ENCODE peak calls at places on chromosomes 1 and 21, in four cellular contexts. Z is activated CD8-positive, alpha-beta T cell treated with anti-CD3 and anti-CD28 coated beads for 36 hours; I is HL-60; L is prostate gland. K is an unnamed sample.

GRCh38 chr21:42724226-42724920 is 71.0 kb downstream of the PDE9A start:
- DNase-seq in Z (peak), I (no peak), L (no peak), K (no peak)

GRCh38 chr1:8351693-8352470 is 34.0 kb downstream of the SLC45A1 start:
- DNase-seq in Z (peak), I (peak), L (no peak), K (no peak)

GRCh38 chr1:218048828-218049227 is 236.3 kb upstream of the RRP15 start:
- DNase-seq in Z (no peak), I (no peak), L (no peak), K (no peak)

GRCh38 chr1:173393655-173393993 is 83.5 kb upstream of the PRDX6 start:
- DNase-seq in Z (no peak), I (no peak), L (no peak), K (no peak)

GRCh38 chr1:85274969-85275453 is 1.4 kb downstream of the BCL10 start:
- DNase-seq in Z (no peak), I (no peak), L (no peak), K (no peak)

GRCh38 chr1:65698590-65698989 is 94.1 kb upstream of the PDE4B start:
- DNase-seq in Z (no peak), I (no peak), L (no peak), K (no peak)

GRCh38 chr1:241181971-241182370 is 175.0 kb downstream of the RGS7 start:
- DNase-seq in Z (no peak), I (no peak), L (no peak), K (no peak)

GRCh38 chr1:21254335-21254951 is 35.8 kb downstream of the ECE1 start:
- DNase-seq in Z (no peak), I (no peak), L (no peak), K (no peak)

GRCh38 chr21:44779417-44780139 is 22.0 kb downstream of the UBE2G2 start:
- DNase-seq in Z (no peak), I (no peak), L (no peak), K (no peak)

GRCh38 chr1:6083385-6083784 is 37.7 kb downstream of the KCNAB2 start:
- DNase-seq in Z (no peak), I (no peak), L (no peak), K (no peak)

GRCh38 chr21:42404534-42404933 is 832 bp downstream of the UBASH3A start:
- DNase-seq in Z (peak), I (no peak), L (no peak), K (no peak)

GRCh38 chr21:42721341-42721824 is 68.0 kb downstream of the PDE9A start:
- DNase-seq in Z (no peak), I (no peak), L (peak), K (no peak)

GRCh38 chr1:89286549-89287181 is 14.0 kb upstream of the GBP5 start:
- DNase-seq in Z (peak), I (no peak), L (no peak), K (no peak)

GRCh38 chr21:16992448-16992847 is 520.4 kb upstream of the CXADR start:
- DNase-seq in Z (no peak), I (no peak), L (no peak), K (no peak)

GRCh38 chr1:6420594-6421042 is 899 bp upstream of the HES2 start:
- DNase-seq in Z (no peak), I (no peak), L (no peak), K (no peak)

GRCh38 chr1:38027201-38028104 is 14.9 kb downstream of the UTP11 start:
- DNase-seq in Z (no peak), I (no peak), L (peak), K (no peak)

GRCh38 chr1:237033804-237034203 is 8.2 kb upstream of the RYR2 start:
- DNase-seq in Z (no peak), I (no peak), L (no peak), K (no peak)

DNA sequence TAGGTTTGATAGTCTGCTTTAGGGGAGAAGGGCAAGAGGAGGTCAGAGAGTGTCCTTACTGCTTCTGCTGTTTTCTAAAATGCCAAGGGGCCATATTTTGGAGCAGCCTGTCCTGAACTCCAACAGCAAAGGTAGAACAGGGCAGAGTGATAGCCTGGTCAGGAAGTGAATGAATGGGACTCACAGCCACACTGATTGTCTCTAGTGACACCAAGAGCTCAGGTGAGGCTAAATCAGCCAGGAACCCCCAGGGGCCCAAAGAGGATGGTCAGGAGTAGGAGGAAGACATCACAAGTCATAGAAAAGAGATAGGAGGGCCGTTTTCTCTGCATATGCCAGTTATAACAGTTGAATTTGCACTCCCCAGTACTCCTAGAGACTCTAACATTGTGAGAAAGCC is 97.4 kb upstream of the DUSP10 start:
- DNase-seq in Z (peak), I (no peak), L (no peak), K (peak)
- TF ChIP-seq CTCF in Z (no peak), I (no peak), L (no peak), K (no peak)

DNA sequence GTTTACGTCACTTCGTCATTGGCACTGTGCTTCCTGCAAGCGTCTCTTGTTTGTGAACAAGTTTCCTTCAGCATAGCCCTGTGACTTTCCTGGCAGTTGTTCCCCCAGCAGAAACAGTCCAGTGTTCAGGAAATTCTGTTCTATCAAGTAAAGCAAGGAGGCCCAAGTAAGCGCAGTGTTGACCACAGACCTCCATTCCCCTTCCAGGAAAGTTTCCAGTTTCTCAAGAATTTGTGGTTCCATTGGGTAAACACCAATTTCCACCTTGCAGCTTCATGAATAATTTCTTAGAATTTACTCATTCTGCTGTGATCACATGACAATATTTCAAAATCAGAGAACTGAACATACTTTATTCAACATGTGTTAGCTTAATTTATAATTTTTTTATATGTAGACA is 88.5 kb upstream of the ETV3 start:
- DNase-seq in Z (no peak), I (no peak), L (no peak), K (no peak)
- TF ChIP-seq CTCF in Z (no peak), I (no peak), L (no peak), K (no peak)

DNA sequence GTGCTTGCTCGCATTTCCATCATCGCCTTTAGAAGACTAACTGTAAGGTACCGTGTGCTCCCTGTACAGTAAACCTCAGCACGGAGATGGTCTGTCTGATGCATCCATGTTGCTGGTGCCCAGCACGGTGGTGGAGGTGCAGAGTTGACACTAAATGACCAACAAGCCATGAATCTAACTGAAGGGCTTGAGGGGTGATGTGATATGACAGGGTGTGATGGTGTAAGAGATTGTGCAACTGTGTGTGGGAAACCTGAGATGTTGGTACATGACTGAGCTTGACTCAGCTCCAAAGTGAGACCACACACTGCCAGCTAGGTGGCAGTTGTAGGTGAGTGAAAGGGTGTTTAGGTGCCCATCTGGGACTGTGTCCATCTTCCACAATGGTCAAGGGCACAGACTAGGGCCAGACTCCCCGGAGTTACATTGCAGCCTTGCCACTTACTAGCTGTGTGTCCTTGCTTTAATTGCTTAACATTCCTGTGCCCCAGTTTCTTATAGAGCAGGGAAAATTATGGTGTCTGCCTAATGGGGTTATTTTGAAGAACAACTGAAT is 21.4 kb downstream of the SLC2A1 start:
- DNase-seq in Z (peak), I (peak), L (peak), K (peak)
- TF ChIP-seq CTCF in Z (no peak), I (no peak), L (no peak), K (no peak)

DNA sequence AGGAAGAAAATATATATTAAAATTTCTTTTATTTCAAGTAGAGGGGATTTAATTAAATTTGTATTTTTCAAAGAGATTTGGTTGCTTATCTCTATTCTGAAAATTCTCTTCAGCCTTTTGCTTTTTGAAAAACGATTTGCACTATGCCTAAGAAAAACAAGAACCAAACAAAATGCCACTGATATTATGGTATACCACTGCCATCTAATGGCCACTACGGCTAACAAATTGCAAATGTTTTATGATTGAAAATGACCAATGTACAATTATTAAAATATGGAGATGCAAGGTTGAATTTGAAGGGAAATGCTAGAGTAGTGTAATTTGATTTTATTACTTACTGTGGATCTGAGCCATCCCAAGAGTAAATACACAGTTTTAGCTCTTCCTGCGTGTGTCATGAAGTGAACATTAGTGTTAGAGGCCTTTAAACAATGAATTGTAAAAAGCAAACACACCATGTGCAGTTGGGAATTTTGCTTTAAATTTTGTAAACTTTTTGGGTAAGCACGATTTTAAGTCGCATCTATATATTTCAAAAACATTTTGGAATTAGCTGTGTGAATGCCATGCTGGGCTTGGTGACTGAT is 137.4 kb upstream of the USP25 start:
- DNase-seq in Z (no peak), I (peak), L (peak), K (no peak)
- TF ChIP-seq CTCF in Z (peak), I (peak), L (no peak), K (peak)

GRCh38 chr1:101440484-101440883 is 203.7 kb downstream of the S1PR1 start:
- DNase-seq in Z (no peak), I (no peak), L (no peak), K (no peak)

GRCh38 chr1:101436100-101436511 is 199.3 kb downstream of the S1PR1 start:
- DNase-seq in Z (no peak), I (no peak), L (no peak), K (no peak)

DNA sequence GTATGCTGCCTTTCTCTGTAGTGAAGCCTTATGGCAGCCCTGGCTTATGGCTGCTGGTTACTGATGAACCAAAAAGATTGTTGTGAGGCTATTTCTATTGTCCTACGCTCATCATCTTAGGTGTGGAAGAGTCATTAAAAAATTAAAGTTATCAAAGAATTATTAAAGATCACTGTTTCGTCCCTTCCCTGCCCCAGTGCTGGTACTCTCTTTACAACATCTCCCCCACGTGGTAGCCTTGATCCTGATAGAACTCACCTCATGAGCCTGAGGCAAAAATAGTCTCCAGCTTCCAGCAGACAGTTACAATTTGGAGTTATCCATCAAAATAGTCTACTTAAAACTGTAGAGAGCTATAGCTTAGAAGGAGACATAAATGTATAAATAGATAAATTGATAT is 201.5 kb downstream of the S1PR1 start:
- DNase-seq in Z (no peak), I (no peak), L (no peak), K (no peak)
- TF ChIP-seq CTCF in Z (peak), I (no peak), L (no peak), K (peak)

DNA sequence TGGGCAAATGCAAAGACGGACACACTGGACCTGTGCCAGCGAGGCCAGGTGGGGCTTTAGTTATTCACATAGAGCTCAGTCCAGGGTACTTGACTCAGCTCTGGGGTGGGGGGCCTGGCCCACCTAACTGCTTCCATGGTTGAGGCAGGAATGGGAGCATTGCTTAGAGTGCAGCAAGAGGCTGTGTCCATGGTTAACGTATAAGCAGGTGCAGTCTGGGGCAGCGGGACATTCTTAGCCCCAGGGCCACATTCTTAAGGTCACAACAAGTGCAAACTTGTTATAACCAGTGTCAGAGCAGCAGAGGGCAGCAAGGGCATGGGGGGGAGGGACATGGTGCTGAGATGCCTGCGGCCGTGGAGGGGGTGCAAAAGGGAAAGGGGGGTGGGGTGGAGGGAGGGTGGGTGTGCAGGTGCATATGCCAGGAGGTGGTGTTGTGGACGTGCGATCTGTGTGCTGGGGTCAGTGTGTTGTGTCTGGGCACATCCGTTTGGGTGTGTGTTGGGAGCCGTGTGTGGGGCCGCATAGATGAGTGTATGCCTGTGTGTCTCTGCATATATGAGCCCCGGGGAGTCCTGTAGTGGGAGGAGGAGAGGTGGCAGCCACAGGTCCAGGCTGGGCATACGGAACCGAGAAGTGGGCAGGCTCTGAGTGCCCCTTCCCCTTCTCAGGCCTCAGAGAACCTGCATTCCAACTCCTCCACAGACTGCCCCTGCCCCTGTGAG is 8.4 kb downstream of the KCNJ10 start:
- DNase-seq in Z (no peak), I (no peak), L (no peak), K (no peak)
- TF ChIP-seq CTCF in Z (no peak), I (no peak), L (no peak), K (no peak)

DNA sequence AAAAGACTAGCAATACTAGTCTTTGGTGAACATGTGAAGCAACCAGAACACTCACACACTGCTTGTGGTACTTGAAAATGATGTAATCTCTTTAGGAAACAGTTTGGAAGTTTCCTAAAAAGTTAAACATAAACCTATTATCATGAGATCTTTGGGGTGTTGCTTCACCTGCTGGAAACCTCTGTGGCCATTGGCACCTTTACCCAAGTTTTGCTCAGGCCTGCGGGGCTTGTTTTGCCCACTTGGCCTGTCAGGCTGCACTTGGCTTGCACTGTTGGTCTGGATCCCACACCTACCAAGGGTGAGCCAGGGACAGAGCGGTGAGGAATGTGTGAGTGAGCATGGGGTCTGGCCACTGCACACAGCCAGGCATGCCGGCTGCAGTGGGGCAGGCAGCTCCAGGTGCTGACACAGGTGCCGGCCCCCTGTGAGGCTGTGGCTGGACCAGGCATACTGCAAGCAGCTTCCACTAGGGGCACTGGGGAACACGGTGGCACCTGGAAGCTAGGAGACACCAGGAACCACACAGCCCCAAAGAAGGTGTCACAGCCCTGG is 14.4 kb upstream of the FNBP1L start:
- DNase-seq in Z (peak), I (no peak), L (peak), K (no peak)
- TF ChIP-seq CTCF in Z (no peak), I (no peak), L (no peak), K (no peak)

GRCh38 chr1:179365342-179366092 is at the start of gene AXDND1:
- DNase-seq in Z (peak), I (peak), L (peak), K (peak)
- TF ChIP-seq CTCF in Z (no peak), I (no peak), L (no peak), K (no peak)

GRCh38 chr1:110407260-110408210 is at the start of gene LAMTOR5:
- DNase-seq in Z (peak), I (peak), L (peak), K (peak)
- TF ChIP-seq CTCF in Z (no peak), I (no peak), L (no peak), K (no peak)

GRCh38 chr21:26032263-26032662 is 138.3 kb downstream of the APP start:
- DNase-seq in Z (peak), I (no peak), L (no peak), K (no peak)
- TF ChIP-seq CTCF in Z (no peak), I (no peak), L (no peak), K (no peak)

K was measured in natural killer cell.